ENCODE peak calls at places on chromosomes 16 and 17, in seven cellular contexts. T is RWPE1, V is WTC11, E is fibroblast of pulmonary artery, U is glutamatergic neuron, B is astrocyte, J is GM20000. I is an unnamed sample.

GRCh38 chr16:23955088-23955487 is 119.3 kb downstream of the PRKCB start:
- DNase-seq in T (no peak), V (no peak), B (no peak), J (no peak), U (no peak), E (no peak), I (no peak)

GRCh38 chr16:12426122-12426521 is 377.6 kb downstream of the CPPED1 start:
- DNase-seq in T (no peak), J (no peak), U (no peak), V (no peak), E (no peak), B (peak), I (no peak)

GRCh38 chr17:61479493-61480413 is 27.5 kb downstream of the TBX4 start:
- DNase-seq in B (no peak), V (no peak), T (no peak), E (no peak), U (no peak), J (no peak), I (no peak)

GRCh38 chr16:13957197-13958078 is 37.5 kb downstream of the ERCC4 start:
- DNase-seq in T (peak), J (peak), E (peak), B (peak), U (peak), V (no peak), I (peak)

GRCh38 chr17:45735488-45735887 is 48.6 kb upstream of the CRHR1 start:
- DNase-seq in J (no peak), U (no peak), B (no peak), V (no peak), E (no peak), T (no peak), I (no peak)

GRCh38 chr16:3282103-3282746 is 1.1 kb upstream of the ZNF263 start:
- DNase-seq in T (no peak), U (peak), J (no peak), V (peak), E (no peak), B (peak), I (no peak)

GRCh38 chr17:82244413-82245140 is 15.7 kb downstream of the SLC16A3 start:
- DNase-seq in V (no peak), B (no peak), J (peak), T (no peak), U (no peak), E (peak), I (no peak)

GRCh38 chr17:72968798-72969197 is 123.7 kb downstream of the SLC39A11 start:
- DNase-seq in J (no peak), U (no peak), T (no peak), E (no peak), V (no peak), B (no peak), I (no peak)

GRCh38 chr16:3458852-3459361 is 15.4 kb downstream of the NAA60 start:
- DNase-seq in U (no peak), T (no peak), J (peak), E (no peak), V (no peak), B (no peak), I (no peak)

GRCh38 chr16:17275076-17275732 is 195.6 kb downstream of the XYLT1 start:
- DNase-seq in U (no peak), J (peak), E (no peak), B (peak), V (no peak), T (peak), I (no peak)

GRCh38 chr17:83065660-83066542 is 13.5 kb upstream of the METRNL start:
- DNase-seq in U (peak), E (no peak), B (no peak), V (no peak), T (no peak), J (no peak), I (no peak)

GRCh38 chr17:13107726-13108235 is 90.0 kb upstream of the ELAC2 start:
- DNase-seq in J (no peak), U (no peak), E (no peak), V (no peak), T (no peak), B (no peak), I (no peak)

GRCh38 chr17:73787721-73788051 is 143.4 kb upstream of the SDK2 start:
- DNase-seq in U (no peak), T (no peak), V (no peak), E (no peak), B (no peak), J (no peak), I (no peak)

GRCh38 chr17:71237903-71238538 is 882.8 kb upstream of the SOX9 start:
- DNase-seq in T (peak), E (peak), V (no peak), J (no peak), U (no peak), B (peak), I (no peak)

GRCh38 chr17:39225974-39226683 is 384 bp upstream of the STAC2 start:
- DNase-seq in B (no peak), E (peak), T (no peak), V (peak), U (peak), J (peak), I (peak)

GRCh38 chr16:87384162-87384999 is 805 bp upstream of the FBXO31 start:
- DNase-seq in T (peak), U (peak), B (no peak), J (peak), E (no peak), V (peak), I (peak)

GRCh38 chr17:61009619-61010018 is 332.0 kb downstream of the BCAS3 start:
- DNase-seq in V (no peak), J (no peak), B (peak), T (no peak), U (no peak), E (peak), I (no peak)

GRCh38 chr17:73546770-73547345 is 97.4 kb downstream of the SDK2 start:
- DNase-seq in V (peak), T (peak), J (peak), U (peak), E (no peak), B (no peak), I (peak)

GRCh38 chr16:89529097-89529496 is 20.9 kb downstream of the SPG7 start:
- DNase-seq in B (no peak), U (no peak), E (no peak), T (no peak), V (no peak), J (no peak), I (no peak)

GRCh38 chr16:89523680-89524344 is 15.6 kb downstream of the SPG7 start:
- DNase-seq in B (no peak), U (no peak), V (no peak), J (no peak), E (no peak), T (no peak), I (no peak)

GRCh38 chr16:89522287-89522686 is 14.1 kb downstream of the SPG7 start:
- DNase-seq in V (peak), E (no peak), T (no peak), U (no peak), B (no peak), J (no peak), I (no peak)

GRCh38 chr16:89530401-89531381 is 22.5 kb downstream of the SPG7 start:
- DNase-seq in E (no peak), V (no peak), U (no peak), J (no peak), B (no peak), T (no peak), I (no peak)

DNA sequence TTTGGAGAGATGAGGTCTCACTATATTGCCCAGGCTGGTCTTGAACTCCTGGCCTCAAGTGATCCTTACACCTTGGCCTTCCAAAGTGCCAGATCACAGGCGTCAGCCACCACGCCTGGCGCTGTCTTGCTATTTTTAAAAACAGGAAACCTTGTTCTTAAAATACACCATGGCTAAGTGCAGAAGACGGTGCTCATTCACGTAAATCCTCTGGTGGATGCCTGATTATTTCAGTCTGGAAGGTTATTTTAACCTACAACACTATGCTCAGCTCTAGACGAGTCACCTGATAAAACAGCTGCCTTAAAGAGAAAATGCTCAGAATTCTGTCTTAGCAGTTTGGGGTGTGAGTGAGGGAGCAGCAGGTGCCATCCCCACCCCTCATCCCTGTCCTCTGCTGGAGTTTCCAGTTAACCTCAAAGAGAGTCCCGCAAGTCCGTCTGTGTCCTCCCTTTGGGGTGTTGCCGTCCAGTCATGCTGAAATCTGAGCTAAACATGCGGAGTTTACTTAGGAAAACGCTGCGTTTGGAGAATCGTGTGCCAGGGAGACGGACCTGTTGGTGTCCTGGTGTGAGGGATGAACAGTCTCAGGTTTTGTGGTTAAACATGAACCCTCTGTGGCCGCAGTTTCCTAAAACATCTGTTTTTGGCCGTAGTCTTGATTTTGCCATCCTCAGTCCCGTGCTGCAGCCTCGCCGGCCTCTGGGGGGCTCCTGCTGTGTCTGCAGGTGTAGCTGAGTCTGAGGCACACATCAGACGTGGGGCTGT is 17.1 kb downstream of the SPG7 start:
- DNase-seq in T (no peak), U (no peak), V (no peak), J (peak), E (no peak), B (no peak), I (no peak)
- TF ChIP-seq CTCF in T (no peak), U (no peak), V (no peak), J (no peak), E (no peak), B (no peak), I (no peak)

GRCh38 chr17:8572767-8573166 is 57.8 kb downstream of the MYH10 start:
- DNase-seq in U (no peak), V (no peak), B (no peak), J (no peak), E (peak), T (peak), I (no peak)

GRCh38 chr17:8576895-8577294 is 53.6 kb downstream of the MYH10 start:
- DNase-seq in J (no peak), T (no peak), U (no peak), V (no peak), B (no peak), E (no peak), I (no peak)

GRCh38 chr17:8574687-8575086 is 55.8 kb downstream of the MYH10 start:
- DNase-seq in V (no peak), E (peak), J (no peak), T (no peak), U (no peak), B (no peak), I (no peak)

GRCh38 chr17:8581002-8581658 is 49.4 kb downstream of the MYH10 start:
- DNase-seq in U (no peak), B (no peak), E (no peak), V (no peak), T (peak), J (peak), I (no peak)

DNA sequence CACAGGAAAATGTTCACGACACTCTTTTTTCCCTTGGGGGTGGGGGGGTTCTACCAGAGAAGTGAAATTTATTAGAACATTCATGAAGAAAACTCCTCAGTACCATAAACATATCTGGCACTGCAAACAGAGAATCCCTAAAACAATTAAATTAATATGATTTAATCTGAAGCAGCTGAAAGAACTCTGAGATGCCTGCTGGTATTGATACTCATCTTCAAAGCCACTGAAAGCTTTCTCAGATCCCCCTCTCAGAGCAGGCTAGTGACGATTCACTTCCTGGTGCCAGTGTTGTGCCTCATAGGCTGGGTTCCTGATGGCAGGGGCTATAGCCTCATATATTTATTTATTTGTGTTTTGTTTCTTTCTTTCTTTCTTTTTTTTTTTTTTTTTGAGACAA is 52.7 kb downstream of the MYH10 start:
- DNase-seq in B (no peak), E (no peak), J (no peak), V (no peak), U (no peak), T (no peak), I (no peak)
- TF ChIP-seq CTCF in B (no peak), E (no peak), J (no peak), V (no peak), U (no peak), T (no peak), I (no peak)

GRCh38 chr17:861364-861763 is 79.2 kb downstream of the MRM3 start:
- DNase-seq in E (no peak), U (no peak), V (no peak), T (no peak), B (no peak), J (no peak), I (no peak)
- TF ChIP-seq CTCF in E (no peak), U (no peak), V (no peak), T (no peak), B (no peak), J (no peak), I (no peak)

GRCh38 chr17:76726766-76727718 is at the start of gene METTL23:
- DNase-seq in U (peak), E (peak), V (peak), J (peak), B (peak), T (peak), I (peak)
- TF ChIP-seq CTCF in U (peak), E (peak), V (no peak), J (peak), B (peak), T (peak), I (peak)

GRCh38 chr17:64940055-64940454 is 20.8 kb upstream of the LRRC37A3 start:
- DNase-seq in B (no peak), E (no peak), V (no peak), U (no peak), J (no peak), T (no peak), I (no peak)

GRCh38 chr17:64938290-64938689 is 19.0 kb upstream of the LRRC37A3 start:
- DNase-seq in V (no peak), T (no peak), B (no peak), U (no peak), E (no peak), J (no peak), I (no peak)

GRCh38 chr17:64941045-64941444 is 21.8 kb upstream of the LRRC37A3 start:
- DNase-seq in B (no peak), J (no peak), U (no peak), T (no peak), E (no peak), V (no peak), I (no peak)

GRCh38 chr17:64941761-64942160 is 22.5 kb upstream of the LRRC37A3 start:
- DNase-seq in J (no peak), U (no peak), T (no peak), E (no peak), V (no peak), B (no peak), I (no peak)

DNA sequence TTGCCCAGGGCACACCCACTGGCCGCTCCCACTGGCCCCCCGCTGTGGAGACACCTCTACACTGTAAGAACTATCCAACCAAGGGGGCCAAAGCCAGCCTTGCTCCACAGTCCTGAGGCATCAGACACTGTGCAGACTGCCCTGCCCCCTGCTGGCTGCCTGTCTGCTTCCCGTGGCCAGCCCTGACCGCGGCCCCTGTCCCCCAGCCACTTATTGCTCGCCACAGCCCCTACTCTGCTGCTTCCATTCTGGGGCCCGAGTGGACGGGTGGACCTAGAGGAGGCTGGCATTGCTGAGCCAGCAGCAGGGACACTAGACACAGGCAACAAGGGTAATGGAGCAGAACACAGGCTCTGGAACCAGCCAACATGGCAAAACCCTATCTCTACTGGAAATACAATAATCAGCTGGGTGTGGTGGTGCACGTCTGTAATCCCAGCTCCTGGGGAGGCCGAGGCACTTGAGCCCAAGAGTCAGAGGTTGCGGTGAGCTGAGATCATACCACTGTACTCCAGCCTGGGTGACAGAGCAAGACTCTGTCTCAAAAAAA is 19.7 kb upstream of the LRRC37A3 start:
- DNase-seq in E (peak), T (no peak), V (peak), J (peak), U (peak), B (no peak), I (peak)
- TF ChIP-seq CTCF in E (peak), T (peak), V (peak), J (peak), U (peak), B (peak), I (peak)

GRCh38 chr16:56589141-56590039 is at the start of gene MT3:
- DNase-seq in B (no peak), J (no peak), V (peak), E (no peak), T (no peak), U (peak), I (peak)
- TF ChIP-seq CTCF in B (no peak), J (no peak), V (no peak), E (no peak), T (peak), U (no peak), I (no peak)

GRCh38 chr17:28547096-28547622 is 5.3 kb downstream of the UNC119 start:
- DNase-seq in U (no peak), B (no peak), V (no peak), T (no peak), J (no peak), E (no peak), I (no peak)

GRCh38 chr17:28547623-28548416 is 4.6 kb downstream of the UNC119 start:
- DNase-seq in U (peak), V (peak), B (peak), E (peak), T (peak), J (peak), I (peak)

GRCh38 chr17:28550858-28551257 is 1.6 kb downstream of the UNC119 start:
- DNase-seq in T (no peak), U (no peak), J (no peak), V (no peak), E (no peak), B (no peak), I (peak)

GRCh38 chr17:28549274-28550132 is 2.9 kb downstream of the UNC119 start:
- DNase-seq in J (peak), E (no peak), T (no peak), B (no peak), U (no peak), V (no peak), I (no peak)

DNA sequence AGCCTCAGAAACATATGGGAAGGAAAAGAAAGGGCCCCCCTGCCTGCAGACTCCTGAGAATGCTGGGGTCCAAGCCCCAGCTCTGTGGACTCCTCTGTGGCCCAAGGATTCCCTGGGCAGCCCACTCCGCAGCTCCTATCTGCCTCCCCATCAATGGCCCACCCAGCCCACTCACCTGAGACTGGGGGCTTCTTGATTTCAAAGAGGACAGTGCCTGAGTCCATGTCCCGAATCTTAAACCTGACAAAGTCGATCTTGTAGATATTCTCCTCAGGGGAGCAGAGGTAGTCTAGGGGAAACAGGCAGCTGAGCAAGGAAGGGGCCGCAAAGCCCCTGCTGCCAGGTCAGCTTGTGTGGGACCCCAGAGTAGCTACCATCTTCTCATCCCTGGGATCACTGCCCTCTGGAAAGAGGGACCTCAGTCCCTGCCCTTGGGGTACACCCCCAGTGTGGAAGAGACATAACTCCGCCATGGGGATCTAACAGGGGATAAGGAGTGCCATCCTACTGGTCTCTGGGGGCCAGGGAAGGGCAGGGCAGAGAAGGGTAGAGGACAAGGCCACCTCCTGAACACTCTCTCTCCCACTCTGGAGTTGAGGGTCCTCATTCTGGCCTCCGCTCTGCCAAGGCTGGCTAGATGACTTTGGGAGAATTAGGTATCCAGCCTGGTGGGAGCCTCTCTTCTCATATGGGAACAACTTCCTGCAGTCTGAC is 3.9 kb downstream of the UNC119 start:
- DNase-seq in J (no peak), T (no peak), E (no peak), B (no peak), U (no peak), V (no peak), I (no peak)
- TF ChIP-seq CTCF in J (no peak), T (no peak), E (no peak), B (no peak), U (peak), V (no peak), I (no peak)

I was measured in nephron progenitor cell.